ENCODE peak calls at places on chromosomes 12 and 14, in seven cellular contexts. G is transverse colon, A is ovary, R is endodermal cell, Q is HCT116, M is stomach, F is foreskin fibroblast. N is an unnamed sample.

GRCh38 chr14:74456684-74457083 is 30.7 kb upstream of the SYNDIG1L start:
- DNase-seq in F (no peak), A (no peak), R (peak), Q (no peak), G (no peak), M (no peak), N (no peak)

GRCh38 chr14:66662374-66662773 is 154.4 kb downstream of the GPHN start:
- DNase-seq in G (no peak), A (no peak), R (peak), F (peak), M (no peak), Q (no peak), N (no peak)

GRCh38 chr12:116319851-116320621 is 42.5 kb upstream of the MED13L start:
- DNase-seq in A (peak), G (peak), M (no peak), R (no peak), Q (no peak), F (peak), N (no peak)

GRCh38 chr12:68762691-68763090 is 16.7 kb downstream of the SLC35E3 start:
- DNase-seq in Q (no peak), A (no peak), F (no peak), R (no peak), M (no peak), G (no peak), N (no peak)

GRCh38 chr14:105204931-105205717 is 24.0 kb upstream of the NUDT14 start:
- DNase-seq in R (no peak), M (no peak), G (no peak), A (no peak), F (peak), Q (no peak), N (no peak)

GRCh38 chr12:23729354-23729753 is 220.1 kb downstream of the SOX5 start:
- DNase-seq in Q (no peak), F (no peak), G (no peak), A (no peak), M (no peak), R (no peak), N (peak)

GRCh38 chr14:21894003-21894897 is 220.6 kb upstream of the OR4E1 start:
- DNase-seq in A (no peak), M (peak), G (no peak), F (no peak), Q (no peak), R (peak), N (no peak)

GRCh38 chr12:113061061-113061694 is 4.6 kb downstream of the DTX1 start:
- DNase-seq in Q (no peak), F (no peak), A (no peak), G (no peak), M (no peak), R (no peak), N (no peak)

GRCh38 chr14:105490318-105490571 is 801 bp upstream of the TEDC1 start:
- DNase-seq in R (no peak), F (no peak), M (no peak), A (peak), Q (no peak), G (peak), N (no peak)

GRCh38 chr12:124675881-124676688 is 108.7 kb upstream of the NCOR2 start:
- DNase-seq in F (peak), G (no peak), M (no peak), Q (no peak), R (no peak), A (no peak), N (no peak)

GRCh38 chr12:34400986-34401658 is 378.8 kb downstream of the ALG10 start:
- DNase-seq in F (no peak), R (peak), A (peak), G (peak), Q (no peak), M (peak), N (no peak)

GRCh38 chr14:78697341-78697740 is 527.2 kb downstream of the NRXN3 start:
- DNase-seq in Q (peak), M (no peak), F (peak), R (no peak), A (no peak), G (no peak), N (peak)

GRCh38 chr14:73223049-73223448 is 14.3 kb upstream of the PAPLN start:
- DNase-seq in R (no peak), F (peak), Q (no peak), M (no peak), G (no peak), A (no peak), N (no peak)

GRCh38 chr12:132282950-132283771 is 46.2 kb downstream of the GALNT9 start:
- DNase-seq in G (no peak), M (no peak), A (no peak), R (peak), Q (no peak), F (no peak), N (no peak)

GRCh38 chr14:74670726-74671125 is 42.2 kb downstream of the AREL1 start:
- DNase-seq in R (no peak), M (no peak), G (no peak), A (no peak), F (peak), Q (no peak), N (no peak)

GRCh38 chr14:53412819-53413664 is 259.9 kb upstream of the DDHD1 start:
- DNase-seq in F (peak), G (no peak), Q (no peak), R (peak), A (no peak), M (no peak), N (no peak)

GRCh38 chr12:11656550-11656949 is 7.1 kb downstream of the ETV6 start:
- DNase-seq in R (peak), G (no peak), M (no peak), Q (no peak), F (no peak), A (no peak), N (no peak)

GRCh38 chr14:102901633-102902032 is 20.8 kb upstream of the AMN start:
- DNase-seq in R (no peak), F (no peak), M (no peak), G (peak), A (no peak), Q (no peak), N (no peak)

GRCh38 chr12:47017901-47018479 is 61.4 kb upstream of the PCED1B start:
- DNase-seq in G (no peak), R (no peak), A (no peak), M (no peak), Q (no peak), F (peak), N (no peak)

GRCh38 chr12:9327307-9327706 is 119.1 kb upstream of the PZP start:
- DNase-seq in R (no peak), G (no peak), A (no peak), Q (no peak), M (no peak), F (no peak), N (no peak)

GRCh38 chr12:6765048-6765633 is 1.0 kb upstream of the PTMS start:
- DNase-seq in R (no peak), Q (no peak), G (no peak), A (no peak), F (peak), M (no peak), N (no peak)

GRCh38 chr14:64196668-64197411 is 97.3 kb downstream of the ESR2 start:
- DNase-seq in R (peak), Q (no peak), F (peak), G (no peak), A (peak), M (peak), N (no peak)

GRCh38 chr12:92438641-92439396 is 264.0 kb upstream of the PLEKHG7 start:
- DNase-seq in A (no peak), Q (no peak), G (no peak), R (no peak), M (no peak), F (no peak), N (no peak)

GRCh38 chr12:73186272-73186671 is 914.1 kb downstream of the TRHDE start:
- DNase-seq in A (no peak), Q (no peak), F (no peak), M (no peak), G (no peak), R (no peak), N (no peak)

GRCh38 chr12:124568431-124569374 is 1.3 kb upstream of the NCOR2 start:
- DNase-seq in F (peak), G (peak), Q (no peak), A (peak), M (peak), R (peak), N (no peak)

GRCh38 chr12:66804555-66804954 is 125.7 kb upstream of the GRIP1 start:
- DNase-seq in G (no peak), Q (no peak), F (no peak), M (no peak), R (no peak), A (no peak), N (no peak)

GRCh38 chr12:99195474-99195873 is 452.1 kb upstream of the GARIN6 start:
- DNase-seq in R (no peak), A (no peak), F (no peak), M (no peak), Q (no peak), G (no peak), N (no peak)
- H3K4me3 ChIP-seq in R (no peak), A (no peak), F (no peak), M (no peak), Q (no peak), G (no peak), N (no peak)

DNA sequence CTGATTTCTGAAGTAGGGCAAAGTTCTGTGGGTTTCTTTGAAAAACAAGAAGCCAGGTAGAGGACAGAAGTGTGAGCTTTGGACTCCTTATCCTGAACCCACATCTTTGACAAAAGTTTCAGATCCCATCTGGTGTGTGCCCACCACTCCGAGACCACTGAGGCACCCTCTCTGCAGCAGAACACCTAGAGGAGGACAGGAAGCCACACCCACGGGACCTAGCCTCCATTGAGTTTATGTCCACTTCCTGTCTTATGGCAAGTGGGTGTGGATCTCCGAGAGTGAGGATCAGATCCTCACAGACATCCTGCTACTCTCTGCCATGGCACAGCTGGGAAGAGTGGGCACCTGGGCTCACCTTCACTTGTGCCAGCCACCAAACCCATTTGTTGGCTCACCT is 16.8 kb upstream of the OR6S1 start:
- DNase-seq in M (no peak), A (no peak), G (no peak), F (no peak), R (no peak), Q (no peak), N (no peak)
- TF ChIP-seq CTCF in M (no peak), A (no peak), G (no peak), F (no peak), R (no peak), Q (no peak), N (no peak)

GRCh38 chr12:106141452-106141851 is 2.7 kb upstream of the NUAK1 start:
- DNase-seq in F (peak), R (peak), A (no peak), G (no peak), Q (no peak), M (no peak), N (no peak)
- H3K4me3 ChIP-seq in F (peak), R (peak), A (no peak), G (no peak), Q (no peak), M (no peak), N (no peak)

GRCh38 chr14:62670526-62670925 is 374.7 kb downstream of the KCNH5 start:
- DNase-seq in A (no peak), F (peak), R (no peak), M (no peak), Q (no peak), G (no peak), N (no peak)

GRCh38 chr14:62661818-62662217 is 383.4 kb downstream of the KCNH5 start:
- DNase-seq in A (no peak), M (no peak), G (no peak), R (no peak), Q (no peak), F (no peak), N (no peak)

GRCh38 chr14:62673014-62673727 is 372.1 kb downstream of the KCNH5 start:
- DNase-seq in R (no peak), A (no peak), Q (no peak), F (no peak), G (no peak), M (no peak), N (no peak)

GRCh38 chr14:62662811-62663477 is 382.3 kb downstream of the KCNH5 start:
- DNase-seq in A (no peak), Q (no peak), F (no peak), M (no peak), R (peak), G (no peak), N (no peak)

GRCh38 chr14:62667515-62667914 is 377.7 kb downstream of the KCNH5 start:
- DNase-seq in Q (no peak), G (no peak), M (no peak), A (no peak), F (peak), R (no peak), N (no peak)
- TF ChIP-seq CTCF in Q (no peak), G (no peak), M (no peak), A (no peak), F (no peak), R (peak), N (no peak)

GRCh38 chr12:32254260-32254659 is 145.1 kb upstream of the FGD4 start:
- DNase-seq in A (no peak), F (no peak), G (no peak), M (no peak), Q (no peak), R (no peak), N (no peak)
- H3K4me3 ChIP-seq in A (no peak), F (no peak), G (no peak), M (no peak), Q (no peak), R (no peak), N (no peak)

GRCh38 chr12:77324416-77324762 is 259.0 kb upstream of the E2F7 start:
- DNase-seq in Q (no peak), M (no peak), G (no peak), F (no peak), A (no peak), R (no peak), N (no peak)

GRCh38 chr12:77328326-77328725 is 263.0 kb upstream of the E2F7 start:
- DNase-seq in Q (no peak), F (no peak), A (no peak), R (no peak), M (no peak), G (no peak), N (no peak)

GRCh38 chr12:77323778-77324415 is 258.5 kb upstream of the E2F7 start:
- DNase-seq in M (no peak), A (no peak), F (no peak), G (no peak), R (no peak), Q (no peak), N (no peak)

GRCh38 chr12:77325505-77325904 is 260.1 kb upstream of the E2F7 start:
- DNase-seq in M (no peak), Q (no peak), G (no peak), A (peak), F (peak), R (peak), N (no peak)

DNA sequence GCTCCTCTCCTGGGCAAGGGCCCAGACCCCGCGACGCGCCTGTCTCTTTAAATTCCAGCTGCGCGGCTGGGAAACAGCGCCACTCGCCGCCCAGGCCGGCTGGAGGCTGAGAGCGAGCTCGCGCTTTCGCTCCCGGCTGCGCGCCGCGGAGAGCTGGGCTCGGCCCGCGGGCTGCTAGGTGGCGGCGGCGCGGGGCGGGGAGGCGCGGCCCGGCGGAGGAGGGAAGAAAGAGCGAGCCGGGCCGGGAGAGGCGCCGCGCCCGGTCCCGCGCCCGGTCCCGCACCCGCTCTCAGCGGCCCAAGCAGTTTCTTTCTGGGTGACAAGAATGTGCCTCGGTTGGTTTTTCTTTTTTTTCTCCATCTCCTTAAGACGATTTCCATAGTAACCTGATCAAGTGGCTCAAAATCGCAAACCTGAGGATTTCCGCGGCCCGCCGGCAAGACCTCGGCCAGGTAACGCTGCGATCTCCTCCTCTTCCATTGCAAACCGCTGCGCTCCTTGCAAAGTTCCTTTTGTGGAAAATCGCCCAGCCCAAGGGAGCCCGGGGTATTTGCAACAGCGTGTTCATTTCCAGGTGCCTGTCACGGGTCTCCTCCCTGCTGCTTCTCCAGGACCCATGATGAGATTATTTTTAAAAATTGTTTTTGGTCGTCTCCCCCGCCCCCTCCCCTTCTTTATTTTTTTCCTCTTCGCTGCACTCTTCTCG is 259.5 kb upstream of the E2F7 start:
- DNase-seq in M (peak), G (peak), A (peak), Q (peak), F (peak), R (peak), N (no peak)
- TF ChIP-seq CTCF in M (peak), G (no peak), A (peak), Q (peak), F (peak), R (peak), N (peak)

DNA sequence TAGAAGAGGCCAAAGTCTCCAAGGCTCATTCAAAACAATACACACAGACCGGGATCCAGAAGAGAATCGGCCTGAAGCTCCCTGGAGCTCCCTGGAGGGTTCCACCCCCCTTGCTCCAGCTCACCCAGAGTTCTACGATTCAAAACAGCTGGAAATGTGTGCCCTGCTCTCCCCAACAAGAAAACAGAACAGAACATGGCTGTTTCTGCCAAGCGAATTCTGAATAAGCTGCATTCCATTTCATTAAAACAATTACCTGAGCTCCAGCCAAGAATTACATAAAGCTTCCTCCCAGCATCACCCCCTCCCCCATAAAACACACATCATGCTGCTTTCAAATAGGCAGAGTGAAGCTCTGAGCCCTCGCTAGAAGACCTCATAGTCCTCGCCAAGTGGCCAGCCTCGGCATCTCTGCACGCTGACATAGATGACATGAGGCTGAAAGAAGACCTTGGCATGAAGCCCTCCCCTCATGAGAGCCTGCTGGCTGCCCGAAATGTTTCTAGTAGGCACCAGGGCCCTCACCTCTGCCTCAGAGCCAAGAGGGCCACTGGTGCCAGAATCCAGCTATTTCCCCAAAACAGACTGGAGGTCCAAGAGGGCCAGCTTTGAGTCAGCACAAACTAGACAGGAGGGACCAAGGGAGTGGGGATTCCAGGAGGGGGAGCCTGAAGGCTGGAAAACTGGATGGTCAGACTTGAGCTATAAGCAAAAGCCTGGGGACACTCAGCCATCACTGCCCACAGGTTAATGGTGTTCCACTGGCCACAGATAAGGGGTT is 8.3 kb downstream of the PXN start:
- DNase-seq in F (peak), M (peak), R (peak), G (no peak), Q (no peak), A (peak), N (no peak)
- H3K4me3 ChIP-seq in F (peak), M (no peak), R (no peak), G (no peak), Q (no peak), A (no peak), N (no peak)

DNA sequence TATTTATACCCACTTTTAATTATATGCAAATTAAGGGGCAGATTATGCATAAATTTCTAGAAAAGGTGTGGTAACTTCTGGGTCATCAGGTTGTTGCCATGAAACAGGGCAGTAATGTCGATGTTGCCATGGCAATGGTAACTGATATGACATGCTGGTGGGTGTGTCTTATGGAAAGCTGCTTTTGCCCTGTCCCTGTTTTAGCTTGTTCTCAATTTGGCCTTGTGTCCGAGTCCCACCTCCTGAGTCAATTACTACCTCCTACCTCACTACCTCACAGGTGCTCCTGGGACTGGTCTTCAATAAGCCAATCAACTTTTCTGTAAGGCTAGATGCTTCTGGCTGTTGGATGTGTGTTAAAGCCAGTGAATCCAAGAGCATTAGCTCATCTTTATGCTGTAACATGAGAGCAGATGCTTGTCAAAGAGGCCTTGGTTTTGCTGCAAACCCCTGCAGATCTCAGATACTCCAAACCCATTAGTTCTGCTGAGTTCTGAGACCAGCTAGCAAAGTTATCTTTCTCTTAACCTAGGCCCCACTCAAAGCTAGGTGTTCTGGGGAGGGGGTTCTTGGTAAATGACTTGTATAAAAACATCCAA is 61.2 kb downstream of the PPM1A start:
- DNase-seq in Q (no peak), A (no peak), M (no peak), G (no peak), F (peak), R (no peak), N (no peak)
- TF ChIP-seq CTCF in Q (no peak), A (no peak), M (no peak), G (no peak), F (no peak), R (no peak), N (no peak)

GRCh38 chr14:99506269-99506668 is 25.1 kb downstream of the CCNK start:
- DNase-seq in A (no peak), F (no peak), M (no peak), R (no peak), G (no peak), Q (no peak), N (no peak)
- H3K4me3 ChIP-seq in A (no peak), F (no peak), M (no peak), R (no peak), G (no peak), Q (no peak), N (no peak)

GRCh38 chr12:80988986-80989385 is 51.3 kb upstream of the LIN7A start:
- DNase-seq in G (peak), M (peak), R (no peak), Q (no peak), A (no peak), F (no peak), N (no peak)
- TF ChIP-seq CTCF in G (no peak), M (no peak), R (no peak), Q (no peak), A (no peak), F (no peak), N (no peak)